ENCODE peak calls at places on chromosomes 4 and X, in nine cellular contexts. X is PC-3; P is PC-9; E is WTC11; A is CD8-positive, alpha-beta T cell; M is fibroblast of mammary gland; N is Peyer's patch; T is A549; Y is OCI-LY7. B is an unnamed sample.

GRCh38 chr4:88335092-88335665 is 43.5 kb upstream of the HERC6 start:
- DNase-seq in E (no peak), A (no peak), X (peak; percentile 16), Y (no peak), T (no peak), P (no peak), M (peak; percentile 91), N (no peak), B (no peak)

GRCh38 chr4:169236901-169237626 is 33.7 kb downstream of the SH3RF1 start:
- DNase-seq in T (no peak), P (no peak), N (no peak), X (no peak), Y (no peak), A (no peak), E (no peak), M (no peak), B (no peak)

GRCh38 chr4:168384437-168385141 is 66.0 kb upstream of the DDX60 start:
- DNase-seq in P (no peak), Y (no peak), N (peak; percentile 70), E (no peak), T (no peak), A (no peak), X (no peak), M (peak; percentile 11), B (no peak)

GRCh38 chrX:150196300-150196699 is 166.8 kb upstream of the MAMLD1 start:
- DNase-seq in E (no peak), M (no peak), N (no peak), A (no peak), P (no peak), X (no peak), T (no peak), Y (no peak), B (no peak)

GRCh38 chr4:38367642-38368189 is 296.3 kb upstream of the KLF3 start:
- DNase-seq in E (no peak), M (no peak), N (no peak), X (no peak), P (no peak), Y (no peak), T (no peak), A (no peak), B (no peak)

GRCh38 chr4:48008021-48008596 is 8.4 kb downstream of the CNGA1 start:
- DNase-seq in E (no peak), Y (peak; percentile 61), P (no peak), T (no peak), X (peak; percentile 3), A (no peak), N (no peak), M (peak; percentile 14), B (no peak)

GRCh38 chrX:23803931-23804381 is 21.0 kb downstream of the SAT1 start:
- DNase-seq in T (peak; percentile 70), Y (no peak), A (no peak), M (peak; percentile 41), X (peak; percentile 83), N (no peak), E (no peak), P (peak; percentile 98), B (no peak)

GRCh38 chr4:43457866-43458265 is 565.4 kb downstream of the GRXCR1 start:
- DNase-seq in E (no peak), Y (no peak), M (no peak), P (no peak), T (no peak), A (no peak), X (peak; percentile 90), N (no peak), B (no peak)

GRCh38 chr4:54581807-54582206 is 76.0 kb upstream of the KIT start:
- DNase-seq in N (no peak), X (no peak), E (no peak), A (no peak), T (no peak), M (no peak), P (no peak), Y (no peak), B (no peak)

GRCh38 chr4:186485621-186486062 is 69.7 kb downstream of the MTNR1A start:
- DNase-seq in X (peak; percentile 11), E (no peak), T (no peak), A (no peak), P (no peak), Y (no peak), N (no peak), M (no peak), B (no peak)

GRCh38 chr4:121706595-121707021 is 9.8 kb upstream of the ANXA5 start:
- DNase-seq in X (no peak), M (peak; percentile 90), T (no peak), N (no peak), E (no peak), A (peak; percentile 8), Y (no peak), P (no peak), B (no peak)

GRCh38 chr4:6568689-6569332 is 6.2 kb upstream of the MAN2B2 start:
- DNase-seq in X (peak; percentile 76), T (no peak), N (no peak), A (no peak), Y (no peak), P (peak; percentile 80), M (peak; percentile 74), E (no peak), B (no peak)

GRCh38 chr4:186500721-186501304 is 54.6 kb downstream of the MTNR1A start:
- DNase-seq in N (no peak), E (peak; percentile 16), Y (no peak), M (no peak), T (no peak), P (no peak), X (no peak), A (no peak), B (no peak)

GRCh38 chr4:87803421-87803820 is 4.1 kb downstream of the IBSP start:
- DNase-seq in A (no peak), X (no peak), Y (no peak), T (no peak), E (no peak), P (no peak), N (no peak), M (no peak), B (no peak)

GRCh38 chrX:21639775-21640174 is 18.4 kb downstream of the KLHL34 start:
- DNase-seq in A (no peak), P (no peak), T (no peak), E (no peak), Y (no peak), X (no peak), N (no peak), M (no peak), B (no peak)

GRCh38 chrX:150693782-150694574 is 782 bp downstream of the MTMR1 start:
- DNase-seq in Y (peak; percentile 93), A (peak; percentile 22), T (peak; percentile 52), M (peak; percentile 54), N (peak; percentile 92), P (peak; percentile 99), E (peak; percentile 67), X (peak; percentile 91), B (no peak)

GRCh38 chr4:176380352-176381157 is 60.8 kb downstream of the SPCS3 start:
- DNase-seq in Y (no peak), E (no peak), P (no peak), A (no peak), T (no peak), N (no peak), X (no peak), M (no peak), B (no peak)

GRCh38 chrX:124239324-124239723 is 93.1 kb upstream of the TEX13D start:
- DNase-seq in P (no peak), N (no peak), T (no peak), Y (no peak), M (no peak), A (no peak), X (no peak), E (no peak), B (no peak)

DNA sequence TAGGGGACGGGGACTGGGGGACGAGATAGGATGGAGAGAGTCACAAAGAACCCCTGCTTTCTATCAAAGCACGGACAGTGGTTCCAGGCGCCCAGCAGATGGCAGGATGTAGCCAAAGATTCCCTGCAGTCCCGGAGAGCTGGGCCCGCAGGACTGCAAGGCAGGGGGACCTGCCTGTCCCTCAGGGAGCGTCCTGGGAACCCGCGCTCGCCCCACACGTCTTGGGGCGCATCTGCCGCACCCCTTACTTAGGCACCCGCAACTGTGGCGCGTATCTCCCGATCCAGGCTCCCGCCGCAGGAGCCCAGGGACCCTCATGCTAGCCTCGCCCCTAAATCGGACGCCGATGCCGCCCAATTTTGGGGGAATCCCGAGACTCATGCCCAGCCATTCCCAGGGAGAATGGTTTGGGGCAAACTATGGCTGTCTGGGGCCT is 742 bp upstream of the STK32B start:
- DNase-seq in A (no peak), T (peak; percentile 86), M (peak; percentile 77), E (peak; percentile 81), N (peak; percentile 61), X (peak; percentile 75), P (no peak), Y (peak; percentile 14), B (peak; percentile 94)
- TF ChIP-seq CTCF in A (no peak), T (peak; percentile 65), M (peak; percentile 75), E (peak; percentile 66), N (no peak), X (peak; percentile 72), P (peak; percentile 60), Y (peak; percentile 58), B (peak; percentile 89)

GRCh38 chrX:30504309-30504708 is 73.3 kb downstream of the TASL start:
- DNase-seq in P (peak; percentile 37), Y (peak; percentile 14), X (peak; percentile 64), E (no peak), N (no peak), M (peak; percentile 51), A (no peak), T (no peak), B (no peak)
- TF ChIP-seq CTCF in P (peak; percentile 70), Y (peak; percentile 75), X (peak; percentile 71), E (no peak), N (peak; percentile 25), M (peak; percentile 52), A (no peak), T (peak; percentile 60), B (peak; percentile 94)

GRCh38 chr4:31518796-31519250 is 798.7 kb downstream of the PCDH7 start:
- DNase-seq in P (no peak), Y (no peak), X (peak; percentile 80), T (no peak), N (no peak), M (peak; percentile 62), A (no peak), E (no peak), B (no peak)
- TF ChIP-seq CTCF in P (no peak), Y (no peak), X (no peak), T (no peak), N (no peak), M (no peak), A (no peak), E (no peak), B (no peak)

DNA sequence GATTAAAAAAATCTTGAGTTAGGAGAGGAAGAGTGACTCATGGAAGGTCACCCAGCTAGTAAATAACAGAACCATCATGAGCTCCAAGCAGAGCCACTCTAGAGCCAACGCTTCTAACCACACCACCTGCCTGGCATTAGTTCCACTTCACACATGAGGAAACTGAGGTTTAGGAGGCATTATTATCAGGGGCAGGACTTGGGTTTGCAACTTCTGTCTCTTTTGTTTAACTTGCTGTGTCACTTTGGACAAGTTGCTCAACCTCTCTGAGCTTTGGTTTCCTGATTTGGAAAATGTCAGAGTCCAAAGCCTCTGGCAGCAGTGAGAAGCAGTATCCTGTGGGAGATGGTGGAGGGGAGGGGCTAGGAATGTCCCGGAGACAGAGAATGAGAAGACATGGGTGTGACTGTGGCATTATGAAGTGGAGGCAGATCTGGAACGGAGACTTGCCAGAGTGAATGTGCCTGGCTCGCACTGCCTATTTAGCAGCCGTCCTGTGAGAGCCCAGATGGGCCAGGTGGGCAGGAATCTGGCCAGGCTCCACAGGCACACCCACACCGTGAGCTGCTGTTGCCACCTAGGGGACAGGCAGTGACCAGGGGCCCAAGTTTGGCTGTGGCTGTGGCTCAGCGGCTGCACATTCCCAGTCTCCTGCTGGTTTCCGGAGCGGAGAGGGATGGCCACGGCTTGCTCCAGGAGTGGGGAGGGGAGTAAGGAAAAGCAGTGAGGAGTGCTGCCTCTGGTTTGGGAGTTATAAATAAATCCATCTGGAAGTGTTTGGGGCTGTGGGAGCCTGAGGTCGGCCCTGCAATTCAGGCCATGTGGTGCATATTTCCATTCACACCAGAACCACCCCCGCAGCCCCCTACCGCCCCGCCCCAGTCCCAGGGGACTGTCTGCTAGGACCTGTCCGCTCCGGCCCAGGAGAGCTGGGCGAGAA is 93.4 kb downstream of the NHSL2 start:
- DNase-seq in E (peak; percentile 73), X (peak; percentile 42), T (no peak), P (no peak), Y (no peak), N (no peak), M (peak; percentile 74), A (no peak), B (no peak)
- TF ChIP-seq CTCF in E (no peak), X (peak; percentile 48), T (peak; percentile 30), P (no peak), Y (no peak), N (no peak), M (peak; percentile 2), A (no peak), B (peak; percentile 71)

B was measured in chondrocyte.